ENCODE peak calls at places on chromosome 10, in six cellular contexts. O is stomach, E is spleen, B is heart left ventricle, S is lower leg skin, T is sigmoid colon. C is an unnamed sample.
A peak's percentile ranks its signal among the peaks of the same experiment; 100 is the strongest.

GRCh38 chr10:61643316-61643751 is 19.4 kb upstream of the CABCOCO1 start:
- DNase-seq in T (no peak), B (no peak), E (no peak), S (no peak), O (no peak), C (no peak)

GRCh38 chr10:21534611-21535493 is 820 bp downstream of the MLLT10 start:
- DNase-seq in T (peak; percentile 80), E (peak; percentile 92), B (peak; percentile 54), S (peak; percentile 94), O (peak; percentile 48), C (peak; percentile 91)

GRCh38 chr10:99659868-99660366 is 608 bp downstream of the ENTPD7 start:
- DNase-seq in T (no peak), B (no peak), E (peak; percentile 80), O (no peak), S (no peak), C (no peak)

GRCh38 chr10:13775786-13776780 is 189.3 kb downstream of the PRPF18 start:
- DNase-seq in T (no peak), B (no peak), O (no peak), S (no peak), E (no peak), C (no peak)

GRCh38 chr10:65723525-65723924 is 1202.3 kb upstream of the LRRTM3 start:
- DNase-seq in O (no peak), S (no peak), T (no peak), B (no peak), E (no peak), C (no peak)

GRCh38 chr10:490891-491571 is 198.4 kb downstream of the DIP2C start:
- DNase-seq in O (no peak), E (peak; percentile 63), B (peak; percentile 46), T (peak; percentile 93), S (peak; percentile 86), C (peak; percentile 17)

GRCh38 chr10:3759397-3759796 is 25.6 kb downstream of the KLF6 start:
- DNase-seq in T (no peak), O (no peak), B (no peak), S (no peak), E (no peak), C (no peak)

GRCh38 chr10:93336110-93336509 is 146.0 kb downstream of the MYOF start:
- DNase-seq in B (no peak), S (no peak), O (no peak), T (no peak), E (no peak), C (no peak)

GRCh38 chr10:124941823-124942222 is at the start of gene ZRANB1:
- DNase-seq in E (no peak), T (no peak), S (no peak), B (no peak), O (no peak), C (no peak)

GRCh38 chr10:131580674-131581073 is 269.2 kb upstream of the TCERG1L start:
- DNase-seq in O (peak; percentile 17), S (peak; percentile 57), T (no peak), E (peak; percentile 55), B (no peak), C (no peak)

GRCh38 chr10:14543904-14544210 is 213.1 kb upstream of the FRMD4A start:
- DNase-seq in T (no peak), O (no peak), B (no peak), S (no peak), E (no peak), C (no peak)

GRCh38 chr10:77104459-77104980 is 533.1 kb downstream of the KCNMA1 start:
- DNase-seq in O (no peak), B (peak; percentile 54), S (no peak), E (no peak), T (peak; percentile 86), C (no peak)

GRCh38 chr10:132331259-132331955 is 586 bp upstream of the LRRC27 start:
- DNase-seq in T (no peak), O (no peak), S (no peak), E (no peak), B (no peak), C (no peak)

GRCh38 chr10:52653510-52653909 is 119.1 kb downstream of the MBL2 start:
- DNase-seq in E (no peak), O (no peak), B (peak; percentile 18), S (no peak), T (no peak), C (no peak)

GRCh38 chr10:69088471-69088769 is 517 bp downstream of the SRGN start:
- DNase-seq in S (no peak), B (no peak), T (no peak), O (no peak), E (no peak), C (no peak)

GRCh38 chr10:20714518-20714917 is 182.6 kb downstream of the NEBL start:
- DNase-seq in O (no peak), T (no peak), S (no peak), B (no peak), E (no peak), C (no peak)

GRCh38 chr10:69324583-69324982 is 46.3 kb downstream of the HK1 start:
- DNase-seq in O (no peak), E (no peak), S (no peak), T (no peak), B (no peak), C (no peak)

GRCh38 chr10:71838264-71839211 is 12.5 kb downstream of the PSAP start:
- DNase-seq in O (no peak), E (no peak), B (no peak), S (no peak), T (no peak), C (no peak)

GRCh38 chr10:43712821-43713584 is 64.3 kb upstream of the ZNF32 start:
- DNase-seq in S (no peak), E (no peak), B (no peak), O (no peak), T (no peak), C (no peak)

GRCh38 chr10:15169555-15170407 is 1.3 kb upstream of the NMT2 start:
- DNase-seq in T (peak; percentile 62), B (peak; percentile 22), O (no peak), E (no peak), S (peak; percentile 76), C (no peak)

GRCh38 chr10:85850736-85851135 is 515.9 kb downstream of the GRID1 start:
- DNase-seq in O (no peak), E (no peak), B (no peak), S (no peak), T (no peak), C (no peak)

GRCh38 chr10:127899766-127900382 is 7.0 kb upstream of the PTPRE start:
- DNase-seq in S (peak; percentile 17), T (no peak), O (no peak), B (no peak), E (no peak), C (peak; percentile 52)

GRCh38 chr10:124217906-124218769 is 124.7 kb upstream of the CHST15 start:
- DNase-seq in O (no peak), B (no peak), T (no peak), E (no peak), S (peak; percentile 74), C (no peak)

GRCh38 chr10:28594401-28594800 is 61.5 kb downstream of the WAC start:
- DNase-seq in E (no peak), O (no peak), B (no peak), S (no peak), T (no peak), C (no peak)

GRCh38 chr10:95374597-95375209 is 83.9 kb upstream of the PDLIM1 start:
- DNase-seq in B (peak; percentile 84), E (no peak), O (peak; percentile 81), S (peak; percentile 92), T (peak; percentile 90), C (no peak)

GRCh38 chr10:2861632-2862210 is 205.6 kb upstream of the PFKP start:
- DNase-seq in E (no peak), S (no peak), T (no peak), O (no peak), B (no peak), C (no peak)

DNA sequence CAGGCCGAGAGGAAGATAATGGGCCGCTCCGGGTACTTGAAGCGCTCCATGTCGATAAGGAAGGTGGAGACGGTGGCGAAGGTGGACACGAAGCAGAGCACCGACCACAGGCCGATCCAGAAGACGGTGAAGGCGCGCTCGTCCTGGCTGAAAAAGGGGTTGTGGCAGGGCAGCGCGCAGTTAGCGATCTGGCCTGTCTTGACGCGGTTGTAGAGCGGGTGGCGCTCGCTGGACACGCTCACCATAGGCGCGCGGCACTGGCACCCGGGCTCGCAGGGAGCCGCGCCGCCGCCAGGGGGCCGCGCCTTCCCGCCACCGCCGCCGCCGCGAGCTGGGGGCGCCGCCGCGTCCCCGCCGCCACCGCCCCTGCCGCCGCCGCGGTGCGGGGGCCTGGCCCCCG is 1.6 kb downstream of the FZD8 start:
- DNase-seq in T (peak; percentile 83), S (peak; percentile 86), O (peak; percentile 69), E (peak; percentile 87), B (peak; percentile 70), C (peak; percentile 92)
- H3K4me3 ChIP-seq in T (peak overlapping the region; percentile 38), S (no peak overlapping the region), O (peak overlapping the region; percentile 79), E (peak overlapping the region; percentile 88), B (peak overlapping the region; percentile 94), C (peak overlapping the region; percentile 79)

GRCh38 chr10:31242902-31243301 is 76.1 kb upstream of the ZEB1 start:
- DNase-seq in T (no peak), B (no peak), O (no peak), S (no peak), E (peak; percentile 57), C (no peak)
- TF ChIP-seq POLR2A in T (no peak), B (no peak), O (no peak), S (no peak), E (no peak), C (no peak)

GRCh38 chr10:58796242-58796641 is 283.6 kb downstream of the BICC1 start:
- DNase-seq in E (no peak), S (no peak), T (no peak), O (no peak), B (no peak), C (no peak)
- H3K4me3 ChIP-seq in E (no peak overlapping the region), S (no peak overlapping the region), T (no peak overlapping the region), O (no peak overlapping the region), B (no peak overlapping the region), C (no peak overlapping the region)

DNA sequence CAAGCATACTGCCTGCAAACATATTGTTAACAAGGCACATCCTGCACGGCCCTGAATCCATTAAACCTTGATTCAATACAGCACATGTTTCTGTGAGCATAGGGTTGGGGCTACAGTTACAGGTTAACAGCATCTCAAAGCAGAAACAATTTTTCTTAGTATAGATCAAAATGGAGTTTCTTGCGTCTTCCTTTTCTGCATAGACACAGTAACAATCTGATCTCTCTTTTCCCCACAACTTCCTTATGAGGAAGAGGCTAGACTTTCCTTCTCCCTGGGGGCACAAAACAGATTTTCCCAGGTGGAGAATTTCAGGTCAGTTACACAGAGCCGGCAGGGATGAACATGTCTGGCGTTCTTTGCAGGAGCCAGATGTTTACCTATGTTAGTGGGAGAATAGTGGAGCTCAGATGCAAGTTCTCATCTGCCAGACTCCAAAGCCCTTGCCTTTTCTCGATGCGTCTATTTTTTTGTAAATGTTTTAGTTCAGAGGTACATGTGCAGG is 37.5 kb upstream of the PFKFB3 start:
- DNase-seq in O (no peak), E (no peak), T (no peak), S (no peak), B (no peak), C (no peak)
- TF ChIP-seq POLR2A in O (no peak), E (no peak), T (no peak), S (no peak), B (no peak), C (no peak)

DNA sequence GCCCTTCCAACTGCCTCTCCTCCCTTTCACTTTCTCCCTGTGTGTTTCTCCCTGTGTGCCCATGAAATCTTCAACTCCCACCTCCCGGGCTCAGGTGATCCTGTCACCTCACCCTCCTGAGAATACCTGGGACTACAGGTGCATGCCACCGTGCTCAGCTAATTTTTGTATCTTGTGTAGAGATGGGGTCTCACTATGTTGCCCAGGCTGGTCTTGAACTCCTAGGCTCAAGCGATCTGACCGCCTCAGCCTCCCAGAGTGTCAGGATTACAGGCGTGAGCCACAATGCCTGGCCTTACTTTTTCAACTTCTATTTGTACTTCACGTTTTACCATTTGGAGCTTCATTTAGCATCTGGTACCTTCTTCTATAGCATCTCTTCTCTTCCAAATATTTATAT is 24.9 kb downstream of the ST8SIA6 start:
- DNase-seq in T (no peak), S (no peak), B (no peak), E (no peak), O (no peak), C (no peak)
- H3K4me3 ChIP-seq in T (no peak overlapping the region), S (no peak overlapping the region), B (no peak overlapping the region), E (no peak overlapping the region), O (no peak overlapping the region), C (no peak overlapping the region)